ENCODE peak calls at places on chromosomes 4 and X, in four cellular contexts. A, R, W and H are unnamed samples.

GRCh38 chrX:25295466-25295865 is 279.7 kb upstream of the ARX start:
- DNase-seq in W (no peak), R (no peak), A (no peak), H (no peak)

GRCh38 chr4:169079942-169080827 is 70.1 kb upstream of the CBR4 start:
- DNase-seq in A (peak; percentile 77), W (peak; percentile 52), R (peak; percentile 84), H (peak; percentile 85)

GRCh38 chr4:185115827-185116232 is 27.2 kb upstream of the SLC25A4 start:
- DNase-seq in R (peak; percentile 85), A (peak; percentile 89), W (no peak), H (no peak)

GRCh38 chr4:28562913-28563312 is 1702.3 kb downstream of the STIM2 start:
- DNase-seq in W (no peak), A (no peak), R (no peak), H (no peak)

GRCh38 chrX:93874554-93874953 is 200.5 kb downstream of the FAM133A start:
- DNase-seq in R (no peak), A (no peak), W (no peak), H (no peak)

GRCh38 chr4:8756816-8757215 is 114.8 kb downstream of the HMX1 start:
- DNase-seq in A (no peak), W (no peak), R (no peak), H (peak; percentile 69)

GRCh38 chrX:43702079-43702524 is 46.0 kb downstream of the MAOA start:
- DNase-seq in A (peak; percentile 34), R (no peak), W (no peak), H (no peak)

GRCh38 chrX:23764183-23764582 is 18.8 kb upstream of the SAT1 start:
- DNase-seq in R (no peak), A (no peak), W (no peak), H (no peak)

GRCh38 chr4:55781809-55782208 is 37.8 kb upstream of the EXOC1L start:
- DNase-seq in W (no peak), A (no peak), R (no peak), H (no peak)

GRCh38 chrX:72123471-72124185 is 8.1 kb downstream of the RTL5 start:
- DNase-seq in A (no peak), R (peak; percentile 47), W (no peak), H (peak; percentile 88)

GRCh38 chrX:132615396-132616131 is 126.7 kb upstream of the MBNL3 start:
- DNase-seq in W (peak; percentile 51), A (peak; percentile 60), R (peak; percentile 17), H (peak; percentile 14)

GRCh38 chrX:132613801-132614200 is 125.0 kb upstream of the MBNL3 start:
- DNase-seq in R (no peak), W (no peak), A (no peak), H (no peak)

GRCh38 chrX:132610536-132610935 is 121.7 kb upstream of the MBNL3 start:
- DNase-seq in W (no peak), A (no peak), R (no peak), H (no peak)

GRCh38 chrX:132612990-132613564 is 124.2 kb upstream of the MBNL3 start:
- DNase-seq in R (peak; percentile 6), W (no peak), A (peak; percentile 66), H (no peak)

GRCh38 chrX:132614297-132614696 is 125.5 kb upstream of the MBNL3 start:
- DNase-seq in A (peak; percentile 33), W (no peak), R (no peak), H (no peak)
- TF ChIP-seq CTCF in A (peak; percentile 36), W (no peak), R (peak; percentile 45), H (no peak)

GRCh38 chr4:176099314-176099713 is 33.7 kb downstream of the WDR17 start:
- DNase-seq in W (no peak), A (peak; percentile 1), R (no peak), H (no peak)
- TF ChIP-seq CTCF in W (peak; percentile 9), A (peak; percentile 32), R (peak; percentile 14), H (no peak)

GRCh38 chr4:177505171-177505615 is 63.0 kb upstream of the AGA start:
- DNase-seq in R (no peak), A (no peak), W (no peak), H (no peak)
- TF ChIP-seq CTCF in R (no peak), A (no peak), W (no peak), H (no peak)

GRCh38 chr4:108393870-108394269 is 225.1 kb upstream of the LEF1 start:
- DNase-seq in A (no peak), W (no peak), R (no peak), H (no peak)
- TF ChIP-seq CTCF in A (no peak), W (no peak), R (no peak), H (no peak)

GRCh38 chrX:125646195-125646594 is 326.5 kb downstream of the TEX13C start:
- DNase-seq in A (no peak), R (no peak), W (no peak), H (no peak)
- TF ChIP-seq CTCF in A (no peak), R (no peak), W (no peak), H (no peak)